ENCODE peak calls at places on chromosome 1, in eight cellular contexts. C is activated CD8-positive, alpha-beta T cell treated with anti-CD3 and anti-CD28 coated beads for 36 hours; F is ELF-1; U is stimulated activated CD8-positive, alpha-beta memory T cell treated with anti-CD3 and anti-CD28 coated beads, Interleukin-15, amount 100 ng/mL, for 48 hours; R is T follicular helper cell; M is mesenteric fat pad; I is IMR-90; P is LHCN-M2. E is an unnamed sample.
A peak's percentile ranks its signal among the peaks of the same experiment; 100 is the strongest.

GRCh38 chr1:215397843-215398242 is 169.3 kb upstream of the KCTD3 start:
- DNase-seq in C (no peak), F (no peak), U (no peak), R (no peak), M (no peak), I (no peak), P (no peak), E (no peak)

GRCh38 chr1:1119272-1119890 is 3.5 kb upstream of the C1orf159 start:
- DNase-seq in C (no peak), F (no peak), U (no peak), R (no peak), M (no peak), I (no peak), P (no peak), E (no peak)

GRCh38 chr1:63946866-63947491 is 173.2 kb downstream of the ROR1 start:
- DNase-seq in C (no peak), F (peak; percentile 40), U (no peak), R (no peak), M (no peak), I (no peak), P (no peak), E (no peak)

GRCh38 chr1:165384016-165384415 is 27.5 kb upstream of the LMX1A start:
- DNase-seq in C (no peak), F (no peak), U (no peak), R (no peak), M (no peak), I (no peak), P (no peak), E (no peak)

GRCh38 chr1:184486761-184487445 is 100.1 kb downstream of the C1orf21 start:
- DNase-seq in C (no peak), F (peak; percentile 52), U (no peak), R (no peak), M (no peak), I (no peak), P (no peak), E (no peak)

GRCh38 chr1:6724517-6725141 is 23.0 kb upstream of the DNAJC11 start:
- DNase-seq in C (no peak), F (peak; percentile 43), U (no peak), R (no peak), M (no peak), I (peak; percentile 86), P (peak; percentile 87), E (no peak)

GRCh38 chr1:223426936-223427335 is 33.7 kb downstream of the CCDC185 start:
- DNase-seq in C (no peak), F (no peak), U (no peak), R (no peak), M (no peak), I (no peak), P (no peak), E (no peak)

GRCh38 chr1:180609643-180610555 is 21.9 kb upstream of the XPR1 start:
- DNase-seq in C (no peak), F (no peak), U (no peak), R (no peak), M (no peak), I (peak; percentile 34), P (no peak), E (no peak)

GRCh38 chr1:47262787-47263413 is 30.9 kb upstream of the TAL1 start:
- DNase-seq in C (peak; percentile 63), F (peak; percentile 47), U (no peak), R (no peak), M (no peak), I (peak; percentile 38), P (peak; percentile 25), E (peak; percentile 65)

GRCh38 chr1:3501856-3502665 is 47.6 kb downstream of the ARHGEF16 start:
- DNase-seq in C (peak; percentile 27), F (peak; percentile 91), U (no peak), R (no peak), M (no peak), I (peak; percentile 38), P (no peak), E (peak; percentile 53)

E was measured in RPMI8226.